ENCODE peak calls at places on chromosomes 6 and 20, in five cellular contexts. O is NCI-H524, S is T-helper 1 cell, X is hepatocyte, F is MV-4-11. U is an unnamed sample.
A peak's percentile ranks its signal among the peaks of the same experiment; 100 is the strongest.

GRCh38 chr6:75431379-75431778 is 62.2 kb downstream of the FILIP1 start:
- DNase-seq in O (peak; percentile 4), S (no peak), X (peak; percentile 43), F (peak; percentile 85), U (no peak)

GRCh38 chr20:3000852-3001523 is 42.4 kb upstream of the GNRH2 start:
- DNase-seq in O (peak; percentile 59), S (peak; percentile 63), X (peak; percentile 72), F (peak; percentile 61), U (peak; percentile 25)

GRCh38 chr6:81876977-81877376 is 124.5 kb upstream of the TENT5A start:
- DNase-seq in O (no peak), S (no peak), X (no peak), F (no peak), U (no peak)

GRCh38 chr6:161256390-161256789 is 17.5 kb downstream of the AGPAT4 start:
- DNase-seq in O (no peak), S (no peak), X (no peak), F (no peak), U (no peak)

GRCh38 chr6:116410945-116411623 is 40.3 kb downstream of the DSE start:
- DNase-seq in O (no peak), S (no peak), X (peak; percentile 22), F (no peak), U (no peak)

GRCh38 chr6:157980288-157981131 is 1.2 kb upstream of the SYNJ2 start:
- DNase-seq in O (no peak), S (no peak), X (no peak), F (peak; percentile 65), U (no peak)

GRCh38 chr6:120854583-120854982 is 479.7 kb downstream of the TBC1D32 start:
- DNase-seq in O (no peak), S (no peak), X (no peak), F (no peak), U (no peak)

GRCh38 chr6:79137671-79138070 is 59.6 kb upstream of the PHIP start:
- DNase-seq in O (no peak), S (no peak), X (no peak), F (no peak), U (no peak)

GRCh38 chr20:57509665-57510237 is 15.2 kb downstream of the CTCFL start:
- DNase-seq in O (no peak), S (no peak), X (no peak), F (peak; percentile 18), U (no peak)

GRCh38 chr6:16691328-16691727 is 69.9 kb downstream of the ATXN1 start:
- DNase-seq in O (no peak), S (no peak), X (no peak), F (no peak), U (no peak)

GRCh38 chr6:170429457-170429856 is 122.9 kb downstream of the FAM120B start:
- DNase-seq in O (no peak), S (no peak), X (peak; percentile 55), F (no peak), U (no peak)

GRCh38 chr20:51800769-51801219 is 1.5 kb downstream of the SALL4 start:
- DNase-seq in O (no peak), S (no peak), X (peak; percentile 59), F (no peak), U (no peak)

GRCh38 chr6:82045965-82046756 is 201.4 kb downstream of the IBTK start:
- DNase-seq in O (no peak), S (no peak), X (no peak), F (peak; percentile 5), U (peak; percentile 36)

GRCh38 chr6:6688283-6688682 is 99.8 kb downstream of the LY86 start:
- DNase-seq in O (no peak), S (peak; percentile 15), X (no peak), F (peak; percentile 76), U (no peak)

GRCh38 chr6:98777762-98778161 is 56.6 kb upstream of the POU3F2 start:
- DNase-seq in O (no peak), S (peak; percentile 15), X (no peak), F (no peak), U (no peak)

GRCh38 chr20:10060223-10060622 is 25.4 kb downstream of the ANKEF1 start:
- DNase-seq in O (peak; percentile 36), S (no peak), X (no peak), F (peak; percentile 71), U (no peak)